ENCODE peak calls at places on chromosomes 13 and 19, in seven cellular contexts. H, E, P, K, B, U and S are unnamed samples.

GRCh38 chr19:51366050-51366998 is at the start of gene ETFB:
- DNase-seq in U (peak), H (peak), E (peak), P (no peak), K (peak), B (peak), S (peak)

GRCh38 chr19:49057636-49058234 is at the start of gene CGB7:
- DNase-seq in B (no peak), P (no peak), U (peak), K (peak), H (no peak), E (peak), S (peak)

GRCh38 chr19:19098703-19099632 is 35.2 kb downstream of the SLC25A42 start:
- DNase-seq in K (no peak), E (no peak), P (no peak), B (no peak), U (no peak), H (no peak), S (no peak)

GRCh38 chr19:5559804-5560133 is 8.0 kb downstream of the TINCR start:
- DNase-seq in H (no peak), E (no peak), K (no peak), U (no peak), P (no peak), B (no peak), S (no peak)

GRCh38 chr13:101416181-101417042 is at the start of gene NALCN:
- DNase-seq in U (peak), K (peak), H (peak), B (no peak), E (peak), P (peak), S (peak)

GRCh38 chr13:20342326-20342725 is 110.2 kb upstream of the GJB6 start:
- DNase-seq in P (no peak), E (no peak), K (no peak), U (no peak), H (no peak), B (no peak), S (no peak)

GRCh38 chr13:43682698-43683097 is 104.1 kb downstream of the ENOX1 start:
- DNase-seq in K (no peak), B (no peak), U (no peak), H (no peak), E (no peak), P (no peak), S (no peak)

GRCh38 chr19:17346109-17346671 is 8.8 kb downstream of the GTPBP3 start:
- DNase-seq in B (peak), P (no peak), K (peak), U (peak), E (peak), H (peak), S (no peak)

GRCh38 chr13:42612021-42612765 is 38.2 kb downstream of the TNFSF11 start:
- DNase-seq in U (no peak), E (peak), B (no peak), K (peak), P (no peak), H (no peak), S (no peak)

GRCh38 chr19:22052644-22053013 is 345 bp downstream of the ZNF257 start:
- DNase-seq in U (no peak), E (peak), H (no peak), B (no peak), K (peak), P (no peak), S (peak)

GRCh38 chr19:46124638-46125115 is at the start of gene IGFL3:
- DNase-seq in K (peak), P (no peak), U (no peak), E (peak), H (no peak), B (no peak), S (no peak)